ENCODE peak calls at places on chromosomes 4 and X, in four cellular contexts. O is GM12878, I is HepG2, X is K562. R is an unnamed sample.

GRCh38 chrX:80174925-80175574 is 160.5 kb downstream of the TBX22 start:
- DNase-seq in X (no peak), I (no peak), O (no peak), R (no peak)

GRCh38 chr4:6695660-6696581 is 2.2 kb downstream of the S100P start:
- DNase-seq in I (peak; percentile 96), O (no peak), X (no peak), R (no peak)

GRCh38 chrX:85870585-85870984 is 176.8 kb downstream of the CHM start:
- DNase-seq in O (no peak), I (no peak), X (no peak), R (no peak)

GRCh38 chr4:182286035-182286434 is 42.8 kb downstream of the TENM3 start:
- DNase-seq in I (no peak), X (no peak), O (no peak), R (no peak)

GRCh38 chr4:67704843-67705242 is 3.9 kb upstream of the UBA6 start:
- DNase-seq in O (no peak), X (no peak), I (no peak), R (no peak)

GRCh38 chr4:89751416-89751815 is 85.5 kb downstream of the SNCA start:
- DNase-seq in X (no peak), I (no peak), O (no peak), R (no peak)

GRCh38 chr4:102809691-102810090 is 17.7 kb downstream of the UBE2D3 start:
- DNase-seq in X (no peak), O (no peak), I (no peak), R (no peak)

GRCh38 chr4:168710353-168710946 is 213.6 kb downstream of the PALLD start:
- DNase-seq in O (no peak), I (peak; percentile 18), X (peak; percentile 11), R (peak; percentile 21)

GRCh38 chrX:11770320-11770719 is 12.3 kb downstream of the MSL3 start:
- DNase-seq in I (peak; percentile 23), O (peak; percentile 68), X (peak; percentile 70), R (peak; percentile 69)

GRCh38 chrX:136619889-136620505 is 28.0 kb upstream of the CD40LG start:
- DNase-seq in O (no peak), X (no peak), I (no peak), R (no peak)

GRCh38 chr4:130074096-130074495 is 978.1 kb downstream of the C4orf33 start:
- DNase-seq in I (no peak), O (no peak), X (no peak), R (no peak)

GRCh38 chr4:147581601-147582350 is 35.4 kb upstream of the TMEM184C start:
- DNase-seq in I (no peak), O (no peak), X (peak; percentile 52), R (no peak)

GRCh38 chrX:69741706-69742105 is 125.8 kb downstream of the EDA start:
- DNase-seq in X (no peak), O (no peak), I (no peak), R (no peak)

GRCh38 chr4:172698256-172698655 is 470.4 kb upstream of the GALNT7 start:
- DNase-seq in O (no peak), X (no peak), I (no peak), R (no peak)

GRCh38 chr4:117900832-117901231 is 133.5 kb upstream of the NDST3 start:
- DNase-seq in X (no peak), I (no peak), O (no peak), R (no peak)

GRCh38 chr4:40502936-40503335 is 126.7 kb downstream of the RBM47 start:
- DNase-seq in O (no peak), X (no peak), I (no peak), R (no peak)

GRCh38 chr4:1715002-1715761 is 3.1 kb upstream of the SLBP start:
- DNase-seq in I (no peak), O (no peak), X (peak; percentile 34), R (no peak)

GRCh38 chrX:39915081-39915480 is 182.7 kb downstream of the BCOR start:
- DNase-seq in X (no peak), O (no peak), I (no peak), R (no peak)

GRCh38 chrX:132480581-132481203 is 8.1 kb downstream of the MBNL3 start:
- DNase-seq in X (no peak), O (peak; percentile 55), I (peak; percentile 82), R (no peak)

GRCh38 chrX:50483283-50483682 is 12.7 kb upstream of the DGKK start:
- DNase-seq in I (no peak), X (no peak), O (no peak), R (no peak)

GRCh38 chrX:46180258-46180687 is 364.9 kb downstream of the ZNF674 start:
- DNase-seq in I (peak; percentile 2), O (peak; percentile 49), X (peak; percentile 12), R (no peak)

GRCh38 chrX:133794151-133794550 is 191.2 kb downstream of the GPC3 start:
- DNase-seq in X (no peak), O (no peak), I (no peak), R (no peak)

GRCh38 chr4:1205641-1206298 is 33.4 kb upstream of the SPON2 start:
- DNase-seq in I (no peak), O (no peak), X (no peak), R (no peak)

GRCh38 chr4:74555843-74556242 is 110.9 kb downstream of the AREG start:
- DNase-seq in O (no peak), X (no peak), I (no peak), R (no peak)

GRCh38 chrX:44675364-44676024 is 132.8 kb upstream of the FUNDC1 start:
- DNase-seq in O (no peak), I (no peak), X (peak; percentile 53), R (peak; percentile 56)

GRCh38 chrX:45150821-45151220 is 49.9 kb downstream of the DIPK2B start:
- DNase-seq in X (no peak), I (no peak), O (no peak), R (no peak)

GRCh38 chrX:53128097-53128749 is 34.3 kb downstream of the KANTR start:
- DNase-seq in I (no peak), X (no peak), O (no peak), R (no peak)

GRCh38 chrX:71637848-71638247 is 19.5 kb upstream of the CXCR3 start:
- DNase-seq in O (no peak), X (peak; percentile 23), I (no peak), R (no peak)

GRCh38 chr4:52932586-52933482 is 70.7 kb downstream of the RASL11B start:
- DNase-seq in O (no peak), I (no peak), X (no peak), R (no peak)

GRCh38 chr4:40594261-40595178 is 35.1 kb downstream of the RBM47 start:
- DNase-seq in X (no peak), I (no peak), O (no peak), R (no peak)

GRCh38 chrX:111447298-111447697 is 35.3 kb upstream of the DCX start:
- DNase-seq in O (no peak), I (peak; percentile 2), X (peak; percentile 51), R (peak; percentile 54)

GRCh38 chr4:187289371-187289770 is 565.7 kb upstream of the FAT1 start:
- DNase-seq in I (no peak), X (no peak), O (no peak), R (no peak)

GRCh38 chr4:187294861-187295260 is 571.2 kb upstream of the FAT1 start:
- DNase-seq in X (no peak), I (no peak), O (no peak), R (no peak)
- TF ChIP-seq BHLHE40 in X (no peak), I (no peak), O (no peak), R (no peak)

GRCh38 chr4:85127653-85128052 is 161.2 kb upstream of the WDFY3 start:
- DNase-seq in I (peak; percentile 34), O (no peak), X (peak; percentile 53), R (peak; percentile 82)
- TF ChIP-seq FOXK2 in I (no peak), O (no peak), X (no peak), R (no peak)

GRCh38 chrX:153304988-153305736 is 16.4 kb downstream of the PNMA6F start:
- DNase-seq in I (no peak), X (no peak), O (no peak), R (no peak)

GRCh38 chrX:153301746-153302145 is 19.8 kb downstream of the PNMA6F start:
- DNase-seq in X (no peak), O (no peak), I (no peak), R (no peak)

GRCh38 chrX:153302796-153303195 is 18.8 kb downstream of the PNMA6F start:
- DNase-seq in I (no peak), X (no peak), O (no peak), R (no peak)

GRCh38 chrX:153305941-153306464 is 15.6 kb downstream of the PNMA6F start:
- DNase-seq in X (no peak), O (no peak), I (no peak), R (no peak)

GRCh38 chrX:153303276-153304262 is 18.0 kb downstream of the PNMA6F start:
- DNase-seq in I (no peak), O (no peak), X (no peak), R (no peak)
- TF ChIP-seq BHLHE40 in I (no peak), O (no peak), X (peak; percentile 82), R (no peak)

GRCh38 chr4:8033067-8033755 is 93.5 kb upstream of the AFAP1 start:
- DNase-seq in X (no peak), I (no peak), O (no peak), R (no peak)

GRCh38 chr4:8033776-8034528 is 94.3 kb upstream of the AFAP1 start:
- DNase-seq in X (no peak), I (no peak), O (no peak), R (no peak)

GRCh38 chr4:8038083-8038482 is 98.4 kb upstream of the AFAP1 start:
- DNase-seq in I (no peak), O (no peak), X (no peak), R (no peak)

GRCh38 chr4:8037150-8037769 is 97.6 kb upstream of the AFAP1 start:
- DNase-seq in X (no peak), I (no peak), O (no peak), R (no peak)

DNA sequence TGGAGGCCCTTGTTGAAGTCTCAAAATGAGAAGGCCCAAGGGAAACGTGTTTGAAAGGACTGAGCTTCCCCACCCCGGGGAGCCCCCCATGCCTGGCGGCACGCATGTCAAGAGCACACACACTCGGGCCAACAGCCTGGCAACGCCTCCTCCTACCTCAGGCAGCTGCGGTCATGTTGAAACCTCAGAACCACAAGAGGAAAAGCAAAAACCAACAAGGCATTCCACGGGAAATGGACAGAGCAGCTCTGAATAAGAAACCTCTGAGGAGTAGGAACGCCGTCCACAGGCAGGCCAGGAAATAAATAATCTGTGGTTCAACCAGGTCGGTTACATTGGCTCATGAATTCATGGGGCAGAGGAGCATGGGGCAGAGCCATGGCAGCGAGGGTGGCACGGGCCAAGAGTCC is 95.7 kb upstream of the AFAP1 start:
- DNase-seq in X (no peak), O (no peak), I (no peak), R (no peak)
- TF ChIP-seq FOXK2 in X (no peak), O (no peak), I (no peak), R (no peak)

GRCh38 chrX:78109458-78109857 is 5.4 kb downstream of the PGK1 start:
- DNase-seq in I (no peak), X (no peak), O (no peak), R (no peak)
- TF ChIP-seq BHLHE40 in I (no peak), X (no peak), O (no peak), R (no peak)